ENCODE peak calls at places on chromosomes 3 and 15, in ten cellular contexts. One of them, this sample, is unnamed.

GRCh38 chr3:190281308-190282051 is 40.8 kb downstream of the CLDN1 start:
- DNase-seq in cardiac muscle cell: peak; percentile 10
- DNase-seq in lower lobe of right lung: no peak
- DNase-seq in CD8-positive, alpha-beta T cell: no peak
- DNase-seq in H9: no peak
- DNase-seq in tibial artery: no peak
- DNase-seq in AG04450: no peak
- DNase-seq in uterus: no peak
- DNase-seq in ovary: no peak
- DNase-seq in left lung: no peak
- DNase-seq in this sample: no peak

GRCh38 chr15:52247481-52247880 is 48.1 kb downstream of the MYO5C start:
- DNase-seq in CD8-positive, alpha-beta T cell: no peak
- DNase-seq in tibial artery: no peak
- DNase-seq in AG04450: no peak
- DNase-seq in uterus: no peak
- DNase-seq in left lung: no peak
- DNase-seq in cardiac muscle cell: no peak
- DNase-seq in ovary: no peak
- DNase-seq in H9: no peak
- DNase-seq in lower lobe of right lung: no peak
- DNase-seq in this sample: no peak

GRCh38 chr15:93047621-93048425 is 41.2 kb downstream of the RGMA start:
- DNase-seq in lower lobe of right lung: no peak
- DNase-seq in uterus: no peak
- DNase-seq in CD8-positive, alpha-beta T cell: peak; percentile 79
- DNase-seq in ovary: no peak
- DNase-seq in tibial artery: no peak
- DNase-seq in cardiac muscle cell: no peak
- DNase-seq in AG04450: no peak
- DNase-seq in H9: no peak
- DNase-seq in left lung: peak; percentile 79
- DNase-seq in this sample: no peak

GRCh38 chr3:39166134-39166710 is 12.8 kb upstream of the CSRNP1 start:
- DNase-seq in CD8-positive, alpha-beta T cell: no peak
- DNase-seq in uterus: no peak
- DNase-seq in cardiac muscle cell: no peak
- DNase-seq in tibial artery: no peak
- DNase-seq in AG04450: no peak
- DNase-seq in lower lobe of right lung: no peak
- DNase-seq in left lung: no peak
- DNase-seq in ovary: no peak
- DNase-seq in H9: no peak
- DNase-seq in this sample: no peak

GRCh38 chr3:141052570-141053069 is 1.5 kb downstream of the SPSB4 start:
- DNase-seq in AG04450: no peak
- DNase-seq in H9: peak; percentile 63
- DNase-seq in lower lobe of right lung: no peak
- DNase-seq in CD8-positive, alpha-beta T cell: no peak
- DNase-seq in ovary: no peak
- DNase-seq in tibial artery: no peak
- DNase-seq in left lung: no peak
- DNase-seq in cardiac muscle cell: peak; percentile 89
- DNase-seq in uterus: no peak
- DNase-seq in this sample: no peak

GRCh38 chr3:155870945-155871745 is 695 bp downstream of the GMPS start:
- DNase-seq in uterus: peak; percentile 50
- DNase-seq in tibial artery: peak; percentile 67
- DNase-seq in CD8-positive, alpha-beta T cell: peak; percentile 61
- DNase-seq in cardiac muscle cell: peak; percentile 56
- DNase-seq in ovary: peak; percentile 74
- DNase-seq in H9: peak; percentile 54
- DNase-seq in left lung: peak; percentile 91
- DNase-seq in lower lobe of right lung: peak; percentile 71
- DNase-seq in AG04450: no peak
- DNase-seq in this sample: peak; percentile 15

GRCh38 chr3:192303235-192303634 is 424.1 kb downstream of the FGF12 start:
- DNase-seq in H9: no peak
- DNase-seq in tibial artery: no peak
- DNase-seq in CD8-positive, alpha-beta T cell: no peak
- DNase-seq in cardiac muscle cell: no peak
- DNase-seq in uterus: no peak
- DNase-seq in ovary: no peak
- DNase-seq in left lung: no peak
- DNase-seq in lower lobe of right lung: no peak
- DNase-seq in AG04450: no peak
- DNase-seq in this sample: no peak

GRCh38 chr15:78768096-78768495 is 43.2 kb downstream of the ADAMTS7 start:
- DNase-seq in cardiac muscle cell: no peak
- DNase-seq in left lung: peak; percentile 53
- DNase-seq in uterus: no peak
- DNase-seq in ovary: peak; percentile 15
- DNase-seq in lower lobe of right lung: peak; percentile 31
- DNase-seq in H9: no peak
- DNase-seq in AG04450: no peak
- DNase-seq in CD8-positive, alpha-beta T cell: no peak
- DNase-seq in tibial artery: no peak
- DNase-seq in this sample: no peak

GRCh38 chr3:73547427-73548036 is 77.2 kb downstream of the PDZRN3 start:
- DNase-seq in cardiac muscle cell: no peak
- DNase-seq in lower lobe of right lung: no peak
- DNase-seq in tibial artery: no peak
- DNase-seq in left lung: no peak
- DNase-seq in CD8-positive, alpha-beta T cell: no peak
- DNase-seq in H9: no peak
- DNase-seq in AG04450: peak; percentile 82
- DNase-seq in ovary: no peak
- DNase-seq in uterus: no peak
- DNase-seq in this sample: no peak

DNA sequence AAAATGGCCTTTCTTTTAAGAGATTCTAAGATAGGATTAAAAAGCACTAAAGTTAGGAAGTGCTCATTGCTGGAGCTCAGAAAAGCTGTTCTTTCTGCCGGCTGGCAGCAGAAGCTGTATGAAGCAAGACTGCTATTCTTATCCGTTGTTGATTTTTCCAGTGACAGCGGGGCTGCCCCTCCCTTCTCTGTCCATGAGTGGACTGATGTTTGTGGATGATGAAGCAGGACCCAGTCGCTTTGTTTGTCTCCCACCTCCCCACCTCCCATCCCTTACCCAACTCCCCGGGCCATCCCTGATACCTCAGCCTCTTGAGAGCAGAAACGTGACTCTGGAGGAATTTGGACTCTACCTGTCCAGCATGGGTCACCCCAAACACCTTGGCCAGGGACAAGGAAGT is 10.3 kb upstream of the MUSTN1 start:
- DNase-seq in cardiac muscle cell: no peak
- DNase-seq in lower lobe of right lung: no peak
- DNase-seq in tibial artery: peak; percentile 90
- DNase-seq in H9: no peak
- DNase-seq in left lung: no peak
- DNase-seq in ovary: no peak
- DNase-seq in CD8-positive, alpha-beta T cell: no peak
- DNase-seq in uterus: peak; percentile 55
- DNase-seq in AG04450: no peak
- DNase-seq in this sample: no peak
- H3K27ac ChIP-seq in cardiac muscle cell: no peak overlapping the region
- H3K27ac ChIP-seq in lower lobe of right lung: peak overlapping the region; percentile 64
- H3K27ac ChIP-seq in tibial artery: peak overlapping the region; percentile 91
- H3K27ac ChIP-seq in H9: no peak overlapping the region
- H3K27ac ChIP-seq in left lung: peak overlapping the region; percentile 61
- H3K27ac ChIP-seq in ovary: no peak overlapping the region
- H3K27ac ChIP-seq in CD8-positive, alpha-beta T cell: no peak overlapping the region
- H3K27ac ChIP-seq in uterus: peak overlapping the region; percentile 79
- H3K27ac ChIP-seq in AG04450: no peak overlapping the region
- H3K27ac ChIP-seq in this sample: no peak overlapping the region

GRCh38 chr3:43559961-43560360 is 61.9 kb downstream of the ANO10 start:
- DNase-seq in lower lobe of right lung: no peak
- DNase-seq in uterus: no peak
- DNase-seq in ovary: no peak
- DNase-seq in left lung: no peak
- DNase-seq in H9: no peak
- DNase-seq in CD8-positive, alpha-beta T cell: no peak
- DNase-seq in cardiac muscle cell: peak; percentile 21
- DNase-seq in AG04450: no peak
- DNase-seq in tibial artery: no peak
- DNase-seq in this sample: no peak
- TF ChIP-seq CTCF in lower lobe of right lung: no peak
- TF ChIP-seq CTCF in uterus: no peak
- TF ChIP-seq CTCF in ovary: no peak
- TF ChIP-seq CTCF in left lung: no peak
- TF ChIP-seq CTCF in H9: peak; percentile 33
- TF ChIP-seq CTCF in CD8-positive, alpha-beta T cell: no peak
- TF ChIP-seq CTCF in cardiac muscle cell: no peak
- TF ChIP-seq CTCF in AG04450: no peak
- TF ChIP-seq CTCF in tibial artery: no peak
- TF ChIP-seq CTCF in this sample: no peak

GRCh38 chr3:154782151-154782550 is 298.0 kb upstream of the MME start:
- DNase-seq in CD8-positive, alpha-beta T cell: no peak
- DNase-seq in ovary: no peak
- DNase-seq in cardiac muscle cell: no peak
- DNase-seq in left lung: no peak
- DNase-seq in AG04450: no peak
- DNase-seq in H9: no peak
- DNase-seq in lower lobe of right lung: no peak
- DNase-seq in uterus: no peak
- DNase-seq in tibial artery: no peak
- DNase-seq in this sample: no peak

GRCh38 chr3:154779571-154779970 is 300.5 kb upstream of the MME start:
- DNase-seq in uterus: no peak
- DNase-seq in lower lobe of right lung: no peak
- DNase-seq in left lung: no peak
- DNase-seq in CD8-positive, alpha-beta T cell: no peak
- DNase-seq in cardiac muscle cell: no peak
- DNase-seq in H9: no peak
- DNase-seq in ovary: no peak
- DNase-seq in AG04450: peak; percentile 56
- DNase-seq in tibial artery: peak; percentile 26
- DNase-seq in this sample: no peak

GRCh38 chr3:154783053-154784037 is 296.8 kb upstream of the MME start:
- DNase-seq in tibial artery: peak; percentile 48
- DNase-seq in uterus: no peak
- DNase-seq in AG04450: no peak
- DNase-seq in CD8-positive, alpha-beta T cell: no peak
- DNase-seq in H9: no peak
- DNase-seq in cardiac muscle cell: no peak
- DNase-seq in lower lobe of right lung: no peak
- DNase-seq in left lung: no peak
- DNase-seq in ovary: no peak
- DNase-seq in this sample: no peak

GRCh38 chr3:154780263-154780662 is 299.9 kb upstream of the MME start:
- DNase-seq in H9: no peak
- DNase-seq in left lung: no peak
- DNase-seq in lower lobe of right lung: no peak
- DNase-seq in ovary: no peak
- DNase-seq in tibial artery: no peak
- DNase-seq in CD8-positive, alpha-beta T cell: no peak
- DNase-seq in AG04450: no peak
- DNase-seq in uterus: no peak
- DNase-seq in cardiac muscle cell: no peak
- DNase-seq in this sample: no peak

GRCh38 chr3:154781595-154781994 is 298.5 kb upstream of the MME start:
- DNase-seq in CD8-positive, alpha-beta T cell: no peak
- DNase-seq in left lung: no peak
- DNase-seq in AG04450: no peak
- DNase-seq in tibial artery: no peak
- DNase-seq in cardiac muscle cell: no peak
- DNase-seq in ovary: no peak
- DNase-seq in lower lobe of right lung: no peak
- DNase-seq in H9: no peak
- DNase-seq in uterus: no peak
- DNase-seq in this sample: no peak
- H3K9me3 ChIP-seq in CD8-positive, alpha-beta T cell: no peaks in the 10 kb centered on the region
- H3K9me3 ChIP-seq in left lung: no peaks in the 10 kb centered on the region
- H3K9me3 ChIP-seq in AG04450: no peaks in the 10 kb centered on the region
- H3K9me3 ChIP-seq in tibial artery: no peaks in the 10 kb centered on the region
- H3K9me3 ChIP-seq in cardiac muscle cell: no peaks in the 10 kb centered on the region
- H3K9me3 ChIP-seq in ovary: no peaks in the 10 kb centered on the region
- H3K9me3 ChIP-seq in lower lobe of right lung: no peaks in the 10 kb centered on the region
- H3K9me3 ChIP-seq in H9: no peaks in the 10 kb centered on the region
- H3K9me3 ChIP-seq in uterus: no peaks in the 10 kb centered on the region
- H3K9me3 ChIP-seq in this sample: no peaks in the 10 kb centered on the region

GRCh38 chr15:66476535-66476934 is 21.0 kb downstream of the SNAPC5 start:
- DNase-seq in AG04450: no peak
- DNase-seq in uterus: no peak
- DNase-seq in left lung: no peak
- DNase-seq in lower lobe of right lung: no peak
- DNase-seq in H9: no peak
- DNase-seq in cardiac muscle cell: no peak
- DNase-seq in CD8-positive, alpha-beta T cell: no peak
- DNase-seq in tibial artery: no peak
- DNase-seq in ovary: no peak
- DNase-seq in this sample: no peak

GRCh38 chr15:66477011-66477410 is 20.6 kb downstream of the SNAPC5 start:
- DNase-seq in uterus: no peak
- DNase-seq in AG04450: no peak
- DNase-seq in CD8-positive, alpha-beta T cell: no peak
- DNase-seq in ovary: no peak
- DNase-seq in tibial artery: no peak
- DNase-seq in cardiac muscle cell: no peak
- DNase-seq in H9: no peak
- DNase-seq in left lung: no peak
- DNase-seq in lower lobe of right lung: no peak
- DNase-seq in this sample: no peak

GRCh38 chr15:66472176-66472999 is 25.2 kb downstream of the SNAPC5 start:
- DNase-seq in ovary: peak; percentile 29
- DNase-seq in H9: no peak
- DNase-seq in left lung: no peak
- DNase-seq in uterus: no peak
- DNase-seq in lower lobe of right lung: no peak
- DNase-seq in CD8-positive, alpha-beta T cell: no peak
- DNase-seq in AG04450: no peak
- DNase-seq in cardiac muscle cell: peak; percentile 43
- DNase-seq in tibial artery: no peak
- DNase-seq in this sample: peak; percentile 24

DNA sequence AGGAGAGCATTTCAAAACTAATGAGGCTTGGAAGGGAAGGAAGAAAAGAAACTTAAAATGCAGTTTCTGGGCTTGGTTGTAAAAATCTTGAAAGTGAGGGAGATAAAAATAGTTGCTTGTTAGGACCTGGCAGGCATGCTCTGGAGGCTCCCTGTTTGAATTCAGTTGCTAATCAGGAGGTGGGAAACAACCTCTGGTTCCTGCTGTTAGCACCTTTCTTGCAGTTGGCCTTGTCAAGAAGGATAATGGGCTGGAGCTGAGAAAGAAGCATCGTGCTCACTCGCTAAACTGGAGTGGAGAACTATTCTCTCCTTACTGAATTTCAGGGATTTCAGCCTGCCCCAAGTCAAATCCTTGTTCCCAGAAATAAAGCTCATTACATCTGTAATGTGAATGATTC is 23.4 kb downstream of the SNAPC5 start:
- DNase-seq in H9: peak; percentile 74
- DNase-seq in cardiac muscle cell: peak; percentile 65
- DNase-seq in CD8-positive, alpha-beta T cell: no peak
- DNase-seq in left lung: no peak
- DNase-seq in uterus: no peak
- DNase-seq in AG04450: no peak
- DNase-seq in ovary: no peak
- DNase-seq in lower lobe of right lung: no peak
- DNase-seq in tibial artery: no peak
- DNase-seq in this sample: no peak
- H3K27ac ChIP-seq in H9: peak overlapping the region; percentile 83
- H3K27ac ChIP-seq in cardiac muscle cell: peak overlapping the region; percentile 89
- H3K27ac ChIP-seq in CD8-positive, alpha-beta T cell: no peak overlapping the region
- H3K27ac ChIP-seq in left lung: no peak overlapping the region
- H3K27ac ChIP-seq in uterus: no peak overlapping the region
- H3K27ac ChIP-seq in AG04450: peak overlapping the region; percentile 11
- H3K27ac ChIP-seq in ovary: no peak overlapping the region
- H3K27ac ChIP-seq in lower lobe of right lung: no peak overlapping the region
- H3K27ac ChIP-seq in tibial artery: no peak overlapping the region
- H3K27ac ChIP-seq in this sample: no peak overlapping the region

This sample was measured in CD4-positive, alpha-beta T cell.